ENCODE peak calls at places on chromosomes 11 and 22, in nine cellular contexts. F, D, G, U, T, B, J, C and M are unnamed samples.

GRCh38 chr11:76666408-76666807 is 4.1 kb downstream of the LRRC32 start:
- DNase-seq in F (peak), D (no peak), G (peak), U (no peak), T (peak), B (peak), J (peak), C (peak), M (no peak)

GRCh38 chr22:26702906-26703830 is 45.8 kb downstream of the MIAT start:
- DNase-seq in F (no peak), D (peak), G (peak), U (no peak), T (no peak), B (peak), J (no peak), C (no peak), M (no peak)

GRCh38 chr11:72587696-72588095 is 86.5 kb downstream of the PDE2A start:
- DNase-seq in F (no peak), D (no peak), G (no peak), U (no peak), T (no peak), B (no peak), J (no peak), C (no peak), M (no peak)

GRCh38 chr22:30246962-30247376 is 410 bp upstream of the LIF start:
- DNase-seq in F (no peak), D (no peak), G (no peak), U (no peak), T (no peak), B (no peak), J (no peak), C (no peak), M (no peak)

GRCh38 chr11:69662806-69663205 is 12.3 kb downstream of the LTO1 start:
- DNase-seq in F (no peak), D (no peak), G (no peak), U (no peak), T (no peak), B (no peak), J (no peak), C (no peak), M (no peak)

GRCh38 chr11:113376156-113376555 is 11.4 kb upstream of the ANKK1 start:
- DNase-seq in F (no peak), D (no peak), G (peak), U (no peak), T (peak), B (peak), J (no peak), C (no peak), M (no peak)

GRCh38 chr11:25423436-25424184 is 908.3 kb upstream of the ANO3 start:
- DNase-seq in F (no peak), D (no peak), G (peak), U (no peak), T (peak), B (peak), J (no peak), C (no peak), M (no peak)

GRCh38 chr11:134464196-134464595 is 52.2 kb upstream of the B3GAT1 start:
- DNase-seq in F (no peak), D (no peak), G (no peak), U (no peak), T (no peak), B (no peak), J (no peak), C (no peak), M (no peak)

DNA sequence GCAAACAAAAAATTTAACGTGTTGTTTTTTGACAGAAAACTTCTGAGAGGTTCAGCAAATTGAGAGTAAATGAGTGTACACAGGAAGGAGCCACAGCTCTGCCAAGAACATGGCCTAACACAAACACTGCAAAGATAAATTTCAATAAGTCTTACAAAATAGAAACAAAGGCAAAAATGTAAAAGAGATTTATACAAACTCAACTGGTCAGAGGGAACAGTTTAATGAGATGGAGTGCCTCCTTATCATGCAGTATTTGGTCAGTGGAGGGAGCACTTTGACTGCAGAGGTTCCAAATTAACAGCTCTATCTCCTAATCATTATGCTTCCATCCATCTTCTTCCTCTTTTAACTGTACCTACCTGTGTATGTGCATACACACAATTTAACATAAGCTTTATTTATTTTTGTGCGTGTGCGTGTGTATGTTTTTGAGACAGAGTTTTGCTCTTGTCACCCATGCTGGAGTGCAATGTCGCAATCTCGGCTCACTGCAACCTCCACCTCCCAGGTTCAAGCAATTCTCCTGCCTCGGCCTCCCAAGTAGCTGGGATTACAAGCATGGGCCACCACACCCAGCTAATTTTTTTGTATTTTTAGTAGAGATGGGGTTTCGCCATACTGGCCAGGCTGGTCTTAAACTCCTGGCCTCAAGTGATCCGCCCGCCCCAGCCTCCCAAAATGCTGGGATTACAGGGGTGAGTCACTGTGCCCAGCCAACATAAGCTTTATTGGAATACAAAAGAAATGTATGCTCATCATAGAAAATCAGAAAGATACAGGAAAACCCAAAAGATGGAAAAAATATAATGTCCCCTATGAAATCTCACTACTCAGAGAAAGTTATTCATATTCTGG is 111.9 kb downstream of the MRTFA start:
- DNase-seq in F (no peak), D (no peak), G (peak), U (no peak), T (peak), B (peak), J (no peak), C (no peak), M (no peak)
- TF ChIP-seq CTCF in F (no peak), D (peak), G (peak), U (peak), T (peak), B (peak), J (no peak), C (no peak), M (peak)

GRCh38 chr11:94545641-94546470 is 2.1 kb downstream of the FUT4 start:
- DNase-seq in F (no peak), D (no peak), G (no peak), U (no peak), T (no peak), B (no peak), J (peak), C (no peak), M (no peak)
- H3K4me3 ChIP-seq in F (peak), D (peak), G (peak), U (no peak), T (peak), B (peak), J (peak), C (peak), M (peak)

GRCh38 chr11:109806205-109806604 is 287.0 kb upstream of the ZC3H12C start:
- DNase-seq in F (no peak), D (no peak), G (no peak), U (no peak), T (no peak), B (no peak), J (no peak), C (no peak), M (no peak)
- TF ChIP-seq CTCF in F (no peak), D (no peak), G (no peak), U (no peak), T (no peak), B (no peak), J (no peak), C (no peak), M (no peak)

GRCh38 chr11:73856001-73856663 is 20.5 kb downstream of the COA4 start:
- DNase-seq in F (no peak), D (no peak), G (no peak), U (no peak), T (no peak), B (no peak), J (no peak), C (no peak), M (no peak)

GRCh38 chr11:73852049-73852448 is 24.6 kb downstream of the COA4 start:
- DNase-seq in F (no peak), D (no peak), G (no peak), U (no peak), T (no peak), B (no peak), J (no peak), C (no peak), M (no peak)

GRCh38 chr11:73854680-73855079 is 22.0 kb downstream of the COA4 start:
- DNase-seq in F (no peak), D (no peak), G (no peak), U (no peak), T (peak), B (peak), J (no peak), C (no peak), M (no peak)

DNA sequence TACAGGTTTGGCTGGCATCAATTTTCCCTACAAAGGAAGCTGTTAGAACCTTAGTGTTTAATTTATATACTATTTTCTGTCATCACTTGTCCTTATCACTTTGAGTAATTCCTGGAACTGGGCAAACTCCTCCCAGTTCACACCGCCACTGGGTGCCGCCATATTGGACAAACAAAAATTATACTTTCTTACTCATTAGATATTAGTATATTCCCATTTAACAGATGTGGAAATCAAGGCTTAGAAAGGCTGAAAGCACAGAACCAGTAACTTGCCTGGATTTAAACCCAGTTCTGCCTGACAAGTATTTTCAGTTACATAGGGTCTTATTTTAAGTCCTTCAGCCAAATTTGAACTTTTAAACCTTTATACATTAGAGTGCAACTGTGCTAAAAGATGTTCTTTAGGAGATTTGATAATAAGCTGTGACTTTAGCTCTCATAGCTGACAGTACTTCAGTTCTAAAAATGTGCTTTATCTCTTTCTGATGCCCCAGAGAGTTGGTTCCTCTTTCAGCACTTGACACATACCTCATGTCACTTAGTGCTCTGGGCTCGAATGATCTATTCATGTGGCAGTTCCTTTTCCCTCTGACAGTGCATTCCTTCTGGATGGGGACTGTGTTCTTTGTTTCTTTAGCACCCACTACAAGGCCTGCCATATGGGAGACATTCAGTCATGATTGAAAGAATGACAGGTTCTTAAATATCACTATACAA is 25.4 kb downstream of the COA4 start:
- DNase-seq in F (no peak), D (no peak), G (no peak), U (no peak), T (no peak), B (no peak), J (no peak), C (no peak), M (no peak)
- H3K4me3 ChIP-seq in F (no peak), D (no peak), G (no peak), U (no peak), T (no peak), B (no peak), J (no peak), C (no peak), M (no peak)

GRCh38 chr22:25002241-25002985 is 49.9 kb downstream of the KIAA1671 start:
- DNase-seq in F (no peak), D (no peak), G (no peak), U (no peak), T (no peak), B (no peak), J (no peak), C (no peak), M (no peak)

GRCh38 chr22:25008666-25009065 is 56.1 kb downstream of the KIAA1671 start:
- DNase-seq in F (peak), D (no peak), G (no peak), U (no peak), T (no peak), B (no peak), J (peak), C (no peak), M (peak)

GRCh38 chr22:25000686-25001085 is 48.2 kb downstream of the KIAA1671 start:
- DNase-seq in F (no peak), D (no peak), G (no peak), U (no peak), T (no peak), B (no peak), J (no peak), C (no peak), M (no peak)

DNA sequence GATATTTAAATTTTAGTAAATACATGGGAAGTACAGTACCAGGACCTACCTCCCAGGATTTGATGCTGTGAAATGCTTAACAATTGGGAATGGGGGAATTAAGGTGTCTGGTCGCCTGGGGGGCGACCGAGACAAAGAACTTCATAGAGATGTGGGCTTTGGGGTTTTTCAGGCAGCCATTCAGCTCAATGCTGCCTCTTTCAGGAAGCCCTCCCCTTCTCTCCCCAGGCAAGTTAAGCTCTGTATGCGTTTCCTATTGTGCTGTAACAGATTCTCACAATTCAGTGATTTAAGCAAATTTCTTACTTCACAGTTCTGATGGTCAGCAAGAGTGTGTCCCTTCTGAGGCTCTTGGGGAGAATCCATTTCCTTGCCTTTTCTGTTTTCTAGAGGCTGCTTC is 53.8 kb downstream of the KIAA1671 start:
- DNase-seq in F (no peak), D (no peak), G (no peak), U (no peak), T (no peak), B (no peak), J (no peak), C (no peak), M (no peak)
- TF ChIP-seq CTCF in F (no peak), D (no peak), G (no peak), U (no peak), T (no peak), B (no peak), J (no peak), C (no peak), M (no peak)

DNA sequence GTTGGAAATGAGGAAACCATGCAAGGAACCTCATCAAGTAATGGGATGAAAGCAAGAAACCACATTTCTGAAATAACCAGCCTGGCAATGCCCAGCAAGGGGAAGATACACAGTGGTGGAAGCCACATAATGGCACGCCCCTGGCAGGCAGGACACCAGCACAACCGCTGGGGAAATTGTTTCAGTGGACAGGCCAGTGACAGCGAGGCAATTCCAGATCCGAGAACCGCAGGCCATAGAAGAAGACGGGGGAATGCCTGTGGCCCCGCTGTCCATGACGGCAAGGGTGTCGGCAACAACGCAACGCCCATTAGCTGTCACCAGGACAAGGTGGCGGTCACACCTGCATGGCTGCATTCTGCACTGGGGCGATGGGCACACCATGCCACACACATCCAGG is 1389.6 kb downstream of the BRD1 start:
- DNase-seq in F (no peak), D (no peak), G (no peak), U (no peak), T (no peak), B (no peak), J (no peak), C (no peak), M (no peak)
- H3K4me3 ChIP-seq in F (no peak), D (no peak), G (no peak), U (no peak), T (no peak), B (no peak), J (no peak), C (no peak), M (no peak)

GRCh38 chr11:50174189-50174588 is 141.5 kb downstream of the OR4C45 start:
- DNase-seq in F (no peak), D (no peak), G (no peak), U (no peak), T (peak), B (peak), J (no peak), C (no peak), M (no peak)
- TF ChIP-seq CTCF in F (no peak), D (no peak), G (no peak), U (no peak), T (peak), B (no peak), J (peak), C (no peak), M (no peak)

GRCh38 chr22:46013460-46014416 is 36.8 kb upstream of the WNT7B start:
- DNase-seq in F (peak), D (peak), G (peak), U (peak), T (peak), B (peak), J (peak), C (peak), M (peak)

GRCh38 chr22:46010951-46011626 is 34.1 kb upstream of the WNT7B start:
- DNase-seq in F (peak), D (no peak), G (no peak), U (no peak), T (no peak), B (no peak), J (peak), C (no peak), M (no peak)

GRCh38 chr22:46012182-46012880 is 35.4 kb upstream of the WNT7B start:
- DNase-seq in F (peak), D (no peak), G (no peak), U (no peak), T (no peak), B (no peak), J (peak), C (no peak), M (no peak)

GRCh38 chr22:46011627-46012181 is 34.7 kb upstream of the WNT7B start:
- DNase-seq in F (peak), D (no peak), G (no peak), U (no peak), T (no peak), B (no peak), J (peak), C (no peak), M (no peak)

GRCh38 chr22:46012881-46013281 is 35.9 kb upstream of the WNT7B start:
- DNase-seq in F (peak), D (no peak), G (no peak), U (no peak), T (no peak), B (no peak), J (peak), C (no peak), M (no peak)
- H3K4me3 ChIP-seq in F (peak), D (peak), G (peak), U (no peak), T (no peak), B (no peak), J (peak), C (peak), M (no peak)

GRCh38 chr11:78048561-78048960 is 15.1 kb upstream of the THRSP start:
- DNase-seq in F (no peak), D (no peak), G (no peak), U (no peak), T (no peak), B (no peak), J (no peak), C (no peak), M (no peak)
- TF ChIP-seq CTCF in F (no peak), D (no peak), G (no peak), U (no peak), T (no peak), B (no peak), J (no peak), C (no peak), M (no peak)